ENCODE peak calls at places on chromosomes 11 and 22, in seven cellular contexts. One of them, this sample, is unnamed.

GRCh38 chr11:128854801-128855200 is 12.3 kb downstream of the KCNJ1 start:
- DNase-seq in frontal cortex: no peak
- DNase-seq in stimulated activated CD4-positive, alpha-beta T cell treated with anti-CD3 and anti-CD28 coated beads, Interleukin-1b, Interleukin-23, amount 100 ng/mL, for 24 hours: no peak
- DNase-seq in activated naive CD4-positive, alpha-beta T cell treated with anti-CD3 and anti-CD28 coated beads, Interleukin-2, amount 10 ng/mL, durations not matched to agents 7 days and 5 days: no peak
- DNase-seq in EL: no peak
- DNase-seq in nucleus accumbens: no peak
- DNase-seq in WTC11: no peak
- DNase-seq in this sample: no peak

GRCh38 chr22:24208012-24208749 is 26.9 kb downstream of the SUSD2 start:
- DNase-seq in frontal cortex: no peak
- DNase-seq in stimulated activated CD4-positive, alpha-beta T cell treated with anti-CD3 and anti-CD28 coated beads, Interleukin-1b, Interleukin-23, amount 100 ng/mL, for 24 hours: no peak
- DNase-seq in activated naive CD4-positive, alpha-beta T cell treated with anti-CD3 and anti-CD28 coated beads, Interleukin-2, amount 10 ng/mL, durations not matched to agents 7 days and 5 days: no peak
- DNase-seq in EL: peak; percentile 96
- DNase-seq in nucleus accumbens: peak; percentile 11
- DNase-seq in WTC11: no peak
- DNase-seq in this sample: peak; percentile 68

GRCh38 chr11:126494831-126495230 is 139.3 kb downstream of the ST3GAL4 start:
- DNase-seq in frontal cortex: no peak
- DNase-seq in stimulated activated CD4-positive, alpha-beta T cell treated with anti-CD3 and anti-CD28 coated beads, Interleukin-1b, Interleukin-23, amount 100 ng/mL, for 24 hours: no peak
- DNase-seq in activated naive CD4-positive, alpha-beta T cell treated with anti-CD3 and anti-CD28 coated beads, Interleukin-2, amount 10 ng/mL, durations not matched to agents 7 days and 5 days: no peak
- DNase-seq in EL: no peak
- DNase-seq in nucleus accumbens: no peak
- DNase-seq in WTC11: no peak
- DNase-seq in this sample: no peak

GRCh38 chr22:36554101-36554500 is 25.1 kb upstream of the EIF3D start:
- DNase-seq in frontal cortex: no peak
- DNase-seq in stimulated activated CD4-positive, alpha-beta T cell treated with anti-CD3 and anti-CD28 coated beads, Interleukin-1b, Interleukin-23, amount 100 ng/mL, for 24 hours: no peak
- DNase-seq in activated naive CD4-positive, alpha-beta T cell treated with anti-CD3 and anti-CD28 coated beads, Interleukin-2, amount 10 ng/mL, durations not matched to agents 7 days and 5 days: no peak
- DNase-seq in EL: no peak
- DNase-seq in nucleus accumbens: no peak
- DNase-seq in WTC11: peak; percentile 40
- DNase-seq in this sample: peak; percentile 18

GRCh38 chr11:115887316-115887715 is 383.1 kb upstream of the CADM1 start:
- DNase-seq in frontal cortex: no peak
- DNase-seq in stimulated activated CD4-positive, alpha-beta T cell treated with anti-CD3 and anti-CD28 coated beads, Interleukin-1b, Interleukin-23, amount 100 ng/mL, for 24 hours: no peak
- DNase-seq in activated naive CD4-positive, alpha-beta T cell treated with anti-CD3 and anti-CD28 coated beads, Interleukin-2, amount 10 ng/mL, durations not matched to agents 7 days and 5 days: no peak
- DNase-seq in EL: no peak
- DNase-seq in nucleus accumbens: no peak
- DNase-seq in WTC11: no peak
- DNase-seq in this sample: no peak

GRCh38 chr22:43823911-43824665 is 12.0 kb upstream of the EFCAB6 start:
- DNase-seq in frontal cortex: no peak
- DNase-seq in stimulated activated CD4-positive, alpha-beta T cell treated with anti-CD3 and anti-CD28 coated beads, Interleukin-1b, Interleukin-23, amount 100 ng/mL, for 24 hours: no peak
- DNase-seq in activated naive CD4-positive, alpha-beta T cell treated with anti-CD3 and anti-CD28 coated beads, Interleukin-2, amount 10 ng/mL, durations not matched to agents 7 days and 5 days: no peak
- DNase-seq in EL: no peak
- DNase-seq in nucleus accumbens: no peak
- DNase-seq in WTC11: no peak
- DNase-seq in this sample: no peak

GRCh38 chr22:38176170-38176741 is 5.4 kb downstream of the PLA2G6 start:
- DNase-seq in frontal cortex: no peak
- DNase-seq in stimulated activated CD4-positive, alpha-beta T cell treated with anti-CD3 and anti-CD28 coated beads, Interleukin-1b, Interleukin-23, amount 100 ng/mL, for 24 hours: no peak
- DNase-seq in activated naive CD4-positive, alpha-beta T cell treated with anti-CD3 and anti-CD28 coated beads, Interleukin-2, amount 10 ng/mL, durations not matched to agents 7 days and 5 days: peak; percentile 57
- DNase-seq in EL: peak; percentile 86
- DNase-seq in nucleus accumbens: no peak
- DNase-seq in WTC11: no peak
- DNase-seq in this sample: peak; percentile 96

GRCh38 chr22:30425616-30426394 is at the start of gene MTFP1:
- DNase-seq in frontal cortex: peak; percentile 72
- DNase-seq in stimulated activated CD4-positive, alpha-beta T cell treated with anti-CD3 and anti-CD28 coated beads, Interleukin-1b, Interleukin-23, amount 100 ng/mL, for 24 hours: peak; percentile 38
- DNase-seq in activated naive CD4-positive, alpha-beta T cell treated with anti-CD3 and anti-CD28 coated beads, Interleukin-2, amount 10 ng/mL, durations not matched to agents 7 days and 5 days: peak; percentile 64
- DNase-seq in EL: peak; percentile 80
- DNase-seq in nucleus accumbens: peak; percentile 60
- DNase-seq in WTC11: peak; percentile 83
- DNase-seq in this sample: peak; percentile 23

GRCh38 chr11:17352925-17353227 is 1.3 kb downstream of the NCR3LG1 start:
- DNase-seq in frontal cortex: peak; percentile 37
- DNase-seq in stimulated activated CD4-positive, alpha-beta T cell treated with anti-CD3 and anti-CD28 coated beads, Interleukin-1b, Interleukin-23, amount 100 ng/mL, for 24 hours: peak; percentile 25
- DNase-seq in activated naive CD4-positive, alpha-beta T cell treated with anti-CD3 and anti-CD28 coated beads, Interleukin-2, amount 10 ng/mL, durations not matched to agents 7 days and 5 days: peak; percentile 60
- DNase-seq in EL: peak; percentile 44
- DNase-seq in nucleus accumbens: peak; percentile 37
- DNase-seq in WTC11: peak; percentile 31
- DNase-seq in this sample: peak; percentile 46

GRCh38 chr22:21446827-21447690 is 20.1 kb upstream of the TMEM191C start:
- DNase-seq in frontal cortex: no peak
- DNase-seq in stimulated activated CD4-positive, alpha-beta T cell treated with anti-CD3 and anti-CD28 coated beads, Interleukin-1b, Interleukin-23, amount 100 ng/mL, for 24 hours: no peak
- DNase-seq in activated naive CD4-positive, alpha-beta T cell treated with anti-CD3 and anti-CD28 coated beads, Interleukin-2, amount 10 ng/mL, durations not matched to agents 7 days and 5 days: no peak
- DNase-seq in EL: no peak
- DNase-seq in nucleus accumbens: no peak
- DNase-seq in WTC11: peak; percentile 10
- DNase-seq in this sample: no peak

GRCh38 chr11:125261471-125262087 is 97.0 kb downstream of the PKNOX2 start:
- DNase-seq in frontal cortex: no peak
- DNase-seq in stimulated activated CD4-positive, alpha-beta T cell treated with anti-CD3 and anti-CD28 coated beads, Interleukin-1b, Interleukin-23, amount 100 ng/mL, for 24 hours: no peak
- DNase-seq in activated naive CD4-positive, alpha-beta T cell treated with anti-CD3 and anti-CD28 coated beads, Interleukin-2, amount 10 ng/mL, durations not matched to agents 7 days and 5 days: no peak
- DNase-seq in EL: no peak
- DNase-seq in nucleus accumbens: no peak
- DNase-seq in WTC11: no peak
- DNase-seq in this sample: no peak

GRCh38 chr22:27238935-27239510 is 562.5 kb downstream of the MN1 start:
- DNase-seq in frontal cortex: no peak
- DNase-seq in stimulated activated CD4-positive, alpha-beta T cell treated with anti-CD3 and anti-CD28 coated beads, Interleukin-1b, Interleukin-23, amount 100 ng/mL, for 24 hours: no peak
- DNase-seq in activated naive CD4-positive, alpha-beta T cell treated with anti-CD3 and anti-CD28 coated beads, Interleukin-2, amount 10 ng/mL, durations not matched to agents 7 days and 5 days: no peak
- DNase-seq in EL: peak; percentile 99
- DNase-seq in nucleus accumbens: no peak
- DNase-seq in WTC11: no peak
- DNase-seq in this sample: peak; percentile 89

GRCh38 chr11:66934971-66935779 is 23.0 kb downstream of the PC start:
- DNase-seq in frontal cortex: no peak
- DNase-seq in stimulated activated CD4-positive, alpha-beta T cell treated with anti-CD3 and anti-CD28 coated beads, Interleukin-1b, Interleukin-23, amount 100 ng/mL, for 24 hours: no peak
- DNase-seq in activated naive CD4-positive, alpha-beta T cell treated with anti-CD3 and anti-CD28 coated beads, Interleukin-2, amount 10 ng/mL, durations not matched to agents 7 days and 5 days: no peak
- DNase-seq in EL: no peak
- DNase-seq in nucleus accumbens: no peak
- DNase-seq in WTC11: no peak
- DNase-seq in this sample: no peak

This sample was measured in H4.